ENCODE peak calls at places on chromosomes 6 and 20, in four cellular contexts. One of them, this sample, is unnamed.

GRCh38 chr6:121809211-121809610 is 373.8 kb downstream of the GJA1 start:
- DNase-seq in activated CD4-positive, alpha-beta T cell treated with anti-CD3 and anti-CD28 coated beads, Interleukin-2, amount 10 ng/mL, durations not matched to agents 24 days and 14 days: no peak
- DNase-seq in mesothelial cell of epicardium: no peak
- DNase-seq in G401: no peak
- DNase-seq in this sample: no peak

GRCh38 chr6:6910734-6911295 is 196.9 kb upstream of the RREB1 start:
- DNase-seq in activated CD4-positive, alpha-beta T cell treated with anti-CD3 and anti-CD28 coated beads, Interleukin-2, amount 10 ng/mL, durations not matched to agents 24 days and 14 days: no peak
- DNase-seq in mesothelial cell of epicardium: no peak
- DNase-seq in G401: no peak
- DNase-seq in this sample: no peak

GRCh38 chr6:152085533-152085932 is 278.1 kb downstream of the ESR1 start:
- DNase-seq in mesothelial cell of epicardium: no peak
- DNase-seq in activated CD4-positive, alpha-beta T cell treated with anti-CD3 and anti-CD28 coated beads, Interleukin-2, amount 10 ng/mL, durations not matched to agents 24 days and 14 days: no peak
- DNase-seq in G401: no peak
- DNase-seq in this sample: no peak

GRCh38 chr6:168841609-168842278 is 400.8 kb downstream of the SMOC2 start:
- DNase-seq in activated CD4-positive, alpha-beta T cell treated with anti-CD3 and anti-CD28 coated beads, Interleukin-2, amount 10 ng/mL, durations not matched to agents 24 days and 14 days: no peak
- DNase-seq in G401: no peak
- DNase-seq in mesothelial cell of epicardium: no peak
- DNase-seq in this sample: no peak

GRCh38 chr6:12132351-12133222 is 120.5 kb downstream of the HIVEP1 start:
- DNase-seq in G401: no peak
- DNase-seq in activated CD4-positive, alpha-beta T cell treated with anti-CD3 and anti-CD28 coated beads, Interleukin-2, amount 10 ng/mL, durations not matched to agents 24 days and 14 days: no peak
- DNase-seq in mesothelial cell of epicardium: no peak
- DNase-seq in this sample: no peak

GRCh38 chr6:29561091-29561490 is 1.6 kb upstream of the UBD start:
- DNase-seq in G401: no peak
- DNase-seq in mesothelial cell of epicardium: no peak
- DNase-seq in activated CD4-positive, alpha-beta T cell treated with anti-CD3 and anti-CD28 coated beads, Interleukin-2, amount 10 ng/mL, durations not matched to agents 24 days and 14 days: no peak
- DNase-seq in this sample: no peak

GRCh38 chr20:53244711-53245110 is 272.6 kb downstream of the TSHZ2 start:
- DNase-seq in activated CD4-positive, alpha-beta T cell treated with anti-CD3 and anti-CD28 coated beads, Interleukin-2, amount 10 ng/mL, durations not matched to agents 24 days and 14 days: no peak
- DNase-seq in mesothelial cell of epicardium: no peak
- DNase-seq in G401: no peak
- DNase-seq in this sample: no peak

GRCh38 chr6:43943781-43944250 is 173.8 kb downstream of the VEGFA start:
- DNase-seq in activated CD4-positive, alpha-beta T cell treated with anti-CD3 and anti-CD28 coated beads, Interleukin-2, amount 10 ng/mL, durations not matched to agents 24 days and 14 days: no peak
- DNase-seq in mesothelial cell of epicardium: peak
- DNase-seq in G401: no peak
- DNase-seq in this sample: peak

GRCh38 chr20:17557675-17558006 is 12.2 kb upstream of the DSTN start:
- DNase-seq in G401: no peak
- DNase-seq in activated CD4-positive, alpha-beta T cell treated with anti-CD3 and anti-CD28 coated beads, Interleukin-2, amount 10 ng/mL, durations not matched to agents 24 days and 14 days: no peak
- DNase-seq in mesothelial cell of epicardium: no peak
- DNase-seq in this sample: no peak

GRCh38 chr20:23776067-23776771 is 25.5 kb upstream of the CST1 start:
- DNase-seq in activated CD4-positive, alpha-beta T cell treated with anti-CD3 and anti-CD28 coated beads, Interleukin-2, amount 10 ng/mL, durations not matched to agents 24 days and 14 days: no peak
- DNase-seq in mesothelial cell of epicardium: no peak
- DNase-seq in G401: no peak
- DNase-seq in this sample: no peak

GRCh38 chr6:169976301-169977081 is 225.1 kb downstream of the ERMARD start:
- DNase-seq in activated CD4-positive, alpha-beta T cell treated with anti-CD3 and anti-CD28 coated beads, Interleukin-2, amount 10 ng/mL, durations not matched to agents 24 days and 14 days: no peak
- DNase-seq in G401: no peak
- DNase-seq in mesothelial cell of epicardium: no peak
- DNase-seq in this sample: no peak

GRCh38 chr6:135054238-135054574 is 416 bp downstream of the HBS1L start:
- DNase-seq in activated CD4-positive, alpha-beta T cell treated with anti-CD3 and anti-CD28 coated beads, Interleukin-2, amount 10 ng/mL, durations not matched to agents 24 days and 14 days: no peak
- DNase-seq in mesothelial cell of epicardium: no peak
- DNase-seq in G401: no peak
- DNase-seq in this sample: no peak

GRCh38 chr20:10949930-10950783 is 276.4 kb upstream of the JAG1 start:
- DNase-seq in mesothelial cell of epicardium: no peak
- DNase-seq in G401: no peak
- DNase-seq in activated CD4-positive, alpha-beta T cell treated with anti-CD3 and anti-CD28 coated beads, Interleukin-2, amount 10 ng/mL, durations not matched to agents 24 days and 14 days: no peak
- DNase-seq in this sample: no peak

GRCh38 chr20:52497731-52498130 is 306.2 kb upstream of the ZFP64 start:
- DNase-seq in mesothelial cell of epicardium: no peak
- DNase-seq in activated CD4-positive, alpha-beta T cell treated with anti-CD3 and anti-CD28 coated beads, Interleukin-2, amount 10 ng/mL, durations not matched to agents 24 days and 14 days: no peak
- DNase-seq in G401: no peak
- DNase-seq in this sample: no peak

GRCh38 chr20:24314053-24314452 is 155.4 kb upstream of the SYNDIG1 start:
- DNase-seq in G401: no peak
- DNase-seq in activated CD4-positive, alpha-beta T cell treated with anti-CD3 and anti-CD28 coated beads, Interleukin-2, amount 10 ng/mL, durations not matched to agents 24 days and 14 days: no peak
- DNase-seq in mesothelial cell of epicardium: no peak
- DNase-seq in this sample: no peak

GRCh38 chr20:63703976-63704748 is 3.6 kb downstream of the ARFRP1 start:
- DNase-seq in activated CD4-positive, alpha-beta T cell treated with anti-CD3 and anti-CD28 coated beads, Interleukin-2, amount 10 ng/mL, durations not matched to agents 24 days and 14 days: no peak
- DNase-seq in mesothelial cell of epicardium: no peak
- DNase-seq in G401: no peak
- DNase-seq in this sample: no peak